ENCODE peak calls at places on chromosomes 16 and 17, in nine cellular contexts. D is colonic mucosa, J is sigmoid colon, W is HFF-Myc, P is body of pancreas, V is mucosa of descending colon, Y is cardiac muscle cell, Z is tibial nerve, M is ascending aorta. K is an unnamed sample.

GRCh38 chr16:80375973-80376372 is 164.8 kb upstream of the DYNLRB2 start:
- DNase-seq in D (no peak), J (no peak), W (no peak), P (no peak), V (no peak), Y (no peak), Z (no peak), M (no peak), K (no peak)

GRCh38 chr16:64910351-64910750 is 211.5 kb downstream of the CDH11 start:
- DNase-seq in D (peak; percentile 18), J (no peak), W (peak; percentile 57), P (peak; percentile 14), V (peak; percentile 12), Y (peak; percentile 94), Z (no peak), M (no peak), K (peak; percentile 78)

GRCh38 chr16:75096730-75097129 is 19.9 kb downstream of the LDHD start:
- DNase-seq in D (peak; percentile 50), J (no peak), W (no peak), P (peak; percentile 62), V (peak; percentile 56), Y (no peak), Z (no peak), M (no peak), K (no peak)

GRCh38 chr17:81402530-81402941 is 7.3 kb downstream of the BAHCC1 start:
- DNase-seq in D (no peak), J (no peak), W (no peak), P (no peak), V (no peak), Y (no peak), Z (no peak), M (no peak), K (no peak)

GRCh38 chr17:5893741-5894140 is 176.4 kb upstream of the WSCD1 start:
- DNase-seq in D (no peak), J (no peak), W (no peak), P (no peak), V (no peak), Y (no peak), Z (no peak), M (no peak), K (no peak)

GRCh38 chr16:75379911-75380847 is 53.1 kb downstream of the CFDP1 start:
- DNase-seq in D (peak; percentile 27), J (no peak), W (no peak), P (no peak), V (peak; percentile 44), Y (no peak), Z (peak; percentile 19), M (no peak), K (no peak)

GRCh38 chr17:79624658-79625478 is 14.0 kb upstream of the RBFOX3 start:
- DNase-seq in D (no peak), J (peak; percentile 38), W (no peak), P (no peak), V (peak; percentile 23), Y (no peak), Z (no peak), M (no peak), K (peak; percentile 50)

GRCh38 chr17:8837438-8838075 is 29.9 kb downstream of the PIK3R6 start:
- DNase-seq in D (no peak), J (peak; percentile 57), W (no peak), P (peak; percentile 61), V (no peak), Y (peak; percentile 44), Z (no peak), M (no peak), K (no peak)

GRCh38 chr16:13896543-13897182 is 23.3 kb upstream of the ERCC4 start:
- DNase-seq in D (no peak), J (no peak), W (no peak), P (no peak), V (no peak), Y (peak; percentile 22), Z (no peak), M (no peak), K (no peak)

GRCh38 chr16:73565925-73566324 is 518.0 kb upstream of the ZFHX3 start:
- DNase-seq in D (no peak), J (no peak), W (no peak), P (no peak), V (no peak), Y (no peak), Z (no peak), M (no peak), K (no peak)

GRCh38 chr16:11673091-11674000 is 5.1 kb downstream of the SNN start:
- DNase-seq in D (no peak), J (no peak), W (no peak), P (no peak), V (no peak), Y (no peak), Z (no peak), M (no peak), K (no peak)

GRCh38 chr16:57143125-57143965 is 42.5 kb downstream of the PSME3IP1 start:
- DNase-seq in D (no peak), J (peak; percentile 64), W (no peak), P (no peak), V (peak; percentile 50), Y (no peak), Z (no peak), M (no peak), K (no peak)

GRCh38 chr17:4657678-4658077 is 16.2 kb upstream of the ALOX15 start:
- DNase-seq in D (no peak), J (no peak), W (no peak), P (no peak), V (no peak), Y (peak; percentile 75), Z (no peak), M (no peak), K (no peak)

GRCh38 chr16:21101631-21102420 is 48.8 kb downstream of the DNAH3 start:
- DNase-seq in D (no peak), J (no peak), W (no peak), P (no peak), V (peak; percentile 25), Y (peak; percentile 53), Z (no peak), M (no peak), K (no peak)

GRCh38 chr16:71767060-71767900 is 41.4 kb downstream of the AP1G1 start:
- DNase-seq in D (no peak), J (no peak), W (no peak), P (no peak), V (no peak), Y (no peak), Z (no peak), M (no peak), K (no peak)

GRCh38 chr16:31061813-31062440 is 12.1 kb downstream of the ZNF668 start:
- DNase-seq in D (no peak), J (no peak), W (no peak), P (no peak), V (no peak), Y (no peak), Z (no peak), M (no peak), K (no peak)

GRCh38 chr17:79540306-79540705 is 70.5 kb downstream of the RBFOX3 start:
- DNase-seq in D (no peak), J (peak; percentile 45), W (no peak), P (no peak), V (no peak), Y (no peak), Z (no peak), M (no peak), K (no peak)

GRCh38 chr16:19294156-19294649 is 8.7 kb downstream of the CLEC19A start:
- DNase-seq in D (no peak), J (peak; percentile 72), W (no peak), P (no peak), V (peak; percentile 50), Y (peak; percentile 73), Z (peak; percentile 40), M (peak; percentile 43), K (no peak)
- TF ChIP-seq CTCF in D (no peak), J (no peak), W (no peak), P (no peak), V (no peak), Y (no peak), Z (no peak), M (no peak), K (no peak)

GRCh38 chr17:75876938-75877751 is 1.2 kb downstream of the TRIM47 start:
- DNase-seq in D (peak; percentile 90), J (peak; percentile 98), W (peak; percentile 86), P (peak; percentile 82), V (peak; percentile 85), Y (peak; percentile 97), Z (peak; percentile 96), M (peak; percentile 88), K (peak; percentile 98)
- H3K4me3 ChIP-seq in D (peak overlapping the region; percentile 71), J (peak overlapping the region; percentile 92), W (peak overlapping the region; percentile 52), P (peak overlapping the region; percentile 27), V (peak overlapping the region; percentile 51), Y (peak overlapping the region; percentile 12), Z (peak overlapping the region; percentile 80), M (peak overlapping the region; percentile 96), K (peak overlapping the region; percentile 91)

DNA sequence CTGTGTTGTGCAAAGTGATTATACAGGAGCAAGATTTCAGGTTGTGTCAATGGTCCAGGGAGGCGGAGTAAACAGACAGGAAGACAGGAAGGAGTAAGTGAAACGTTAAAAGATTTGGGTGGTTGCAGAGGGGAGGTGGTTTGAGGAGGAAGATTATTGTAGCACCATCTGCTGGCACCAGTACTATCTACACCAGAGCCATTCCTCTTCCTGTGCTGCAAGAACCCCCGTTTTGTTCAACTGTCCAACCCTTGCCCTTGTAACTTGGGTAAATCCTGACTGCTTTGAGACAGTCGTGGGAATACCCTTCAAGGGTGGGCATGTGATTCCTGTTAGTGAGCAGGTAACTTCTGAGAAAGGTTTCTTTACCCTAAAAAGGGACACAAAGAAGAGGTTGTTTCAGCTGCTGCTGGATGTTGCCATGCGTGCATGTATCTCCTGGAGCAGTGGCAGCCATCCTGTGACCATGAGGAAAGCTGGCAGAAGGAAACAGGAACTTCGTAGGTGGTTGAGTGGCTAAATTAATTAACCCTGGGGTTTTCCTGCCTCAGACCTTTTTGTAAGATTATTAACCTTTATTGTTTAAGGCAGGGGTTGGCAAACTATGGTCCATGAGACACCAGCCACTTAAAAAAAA is 124.1 kb downstream of the PRKCA start:
- DNase-seq in D (peak; percentile 48), J (peak; percentile 27), W (no peak), P (no peak), V (peak; percentile 58), Y (peak; percentile 47), Z (no peak), M (no peak), K (no peak)
- TF ChIP-seq CTCF in D (peak; percentile 36), J (no peak), W (peak; percentile 30), P (no peak), V (no peak), Y (peak; percentile 36), Z (no peak), M (no peak), K (no peak)

DNA sequence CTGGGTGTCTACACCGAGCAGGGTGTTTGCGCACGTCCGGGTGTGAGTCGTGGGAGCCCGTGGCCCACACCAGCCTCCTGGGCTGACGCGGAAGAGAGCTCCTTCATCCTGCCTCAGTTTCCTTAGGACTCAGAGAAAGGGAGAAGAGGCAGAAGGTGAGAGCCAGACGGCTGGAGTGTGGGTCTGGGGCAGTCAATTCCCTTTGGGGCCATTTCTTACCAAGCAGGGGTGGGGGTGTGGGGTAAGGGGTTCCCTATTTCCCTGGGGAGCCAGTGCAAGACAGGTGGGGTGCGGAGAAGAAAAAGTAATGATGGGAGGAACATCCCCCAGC is 831 bp downstream of the CA7 start:
- DNase-seq in D (no peak), J (no peak), W (no peak), P (no peak), V (no peak), Y (no peak), Z (no peak), M (no peak), K (no peak)
- H3K4me3 ChIP-seq in D (peak overlapping the region; percentile 34), J (peak overlapping the region; percentile 43), W (peak overlapping the region; percentile 36), P (no peak overlapping the region), V (no peak overlapping the region), Y (peak overlapping the region; percentile 38), Z (peak overlapping the region; percentile 4), M (peak overlapping the region; percentile 59), K (peak overlapping the region; percentile 69)

K was measured in coronary artery.